ENCODE peak calls at places on chromosome 1, in eight cellular contexts. T is astrocyte, C is AG04450, N is AG09309, U is mucosa of descending colon, H is uterus, P is left ventricle myocardium inferior, W is lower lobe of right lung. R is an unnamed sample.

GRCh38 chr1:198246331-198246730 is 89.5 kb downstream of the NEK7 start:
- DNase-seq in W (no peak), H (no peak), N (no peak), P (no peak), C (no peak), U (no peak), T (peak), R (no peak)

GRCh38 chr1:218521414-218522169 is 176.5 kb downstream of the TGFB2 start:
- DNase-seq in C (no peak), N (no peak), W (peak), P (no peak), H (peak), T (no peak), U (no peak), R (peak)

GRCh38 chr1:1215881-1216605 is 2.1 kb upstream of the TNFRSF4 start:
- DNase-seq in P (no peak), U (no peak), H (no peak), T (no peak), W (no peak), N (no peak), C (no peak), R (no peak)

GRCh38 chr1:38559180-38559874 is 300.2 kb downstream of the RRAGC start:
- DNase-seq in W (peak), P (no peak), C (no peak), T (no peak), U (peak), H (no peak), N (no peak), R (peak)

GRCh38 chr1:76669624-76670023 is 197.7 kb upstream of the ST6GALNAC5 start:
- DNase-seq in T (no peak), H (no peak), P (no peak), U (no peak), C (no peak), N (no peak), W (no peak), R (no peak)

GRCh38 chr1:77888429-77889239 is at the start of gene NEXN:
- DNase-seq in U (peak), T (peak), W (peak), P (peak), C (peak), H (peak), N (no peak), R (no peak)

GRCh38 chr1:34292472-34292871 is 115.8 kb downstream of the C1orf94 start:
- DNase-seq in H (no peak), W (no peak), T (no peak), N (no peak), C (no peak), P (no peak), U (no peak), R (no peak)

GRCh38 chr1:226687476-226687875 is 51.6 kb downstream of the ITPKB start:
- DNase-seq in T (no peak), C (no peak), N (no peak), H (no peak), P (no peak), W (no peak), U (no peak), R (no peak)

GRCh38 chr1:247054992-247055415 is 23.6 kb downstream of the ZNF670 start:
- DNase-seq in P (no peak), U (no peak), N (no peak), W (no peak), T (peak), C (no peak), H (peak), R (no peak)

GRCh38 chr1:9763914-9764313 is 59.9 kb downstream of the CLSTN1 start:
- DNase-seq in W (no peak), T (no peak), U (no peak), H (no peak), N (no peak), P (no peak), C (no peak), R (no peak)

GRCh38 chr1:204426035-204426436 is 14.4 kb upstream of the PPP1R15B start:
- DNase-seq in U (no peak), N (no peak), T (peak), P (no peak), C (no peak), W (no peak), H (peak), R (no peak)

GRCh38 chr1:53074313-53075154 is 12.5 kb downstream of the PODN start:
- DNase-seq in P (no peak), H (no peak), N (no peak), C (no peak), W (peak), U (no peak), T (no peak), R (no peak)

GRCh38 chr1:223135176-223135575 is 7.9 kb downstream of the TLR5 start:
- DNase-seq in W (no peak), T (peak), C (no peak), N (peak), P (peak), U (peak), H (peak), R (no peak)

GRCh38 chr1:183887826-183888819 is 83.2 kb downstream of the RGL1 start:
- DNase-seq in C (no peak), H (no peak), T (peak), W (no peak), N (no peak), P (no peak), U (no peak), R (no peak)

GRCh38 chr1:56411484-56412180 is 167.7 kb downstream of the PLPP3 start:
- DNase-seq in C (no peak), N (peak), T (peak), P (peak), H (no peak), W (no peak), U (no peak), R (no peak)

GRCh38 chr1:220775238-220775853 is 11.4 kb upstream of the MTARC1 start:
- DNase-seq in C (no peak), T (no peak), P (no peak), N (no peak), U (peak), W (no peak), H (no peak), R (no peak)
- TF ChIP-seq CTCF in C (peak), T (peak), P (peak), N (peak), U (peak), W (peak), H (peak), R (peak)

GRCh38 chr1:12461764-12462163 is 156.2 kb downstream of the DHRS3 start:
- DNase-seq in C (no peak), W (no peak), H (no peak), T (no peak), U (no peak), N (no peak), P (no peak), R (no peak)

GRCh38 chr1:12457771-12458170 is 160.2 kb downstream of the DHRS3 start:
- DNase-seq in C (no peak), P (no peak), W (no peak), T (peak), H (peak), U (no peak), N (no peak), R (no peak)

GRCh38 chr1:12458571-12458970 is 159.4 kb downstream of the DHRS3 start:
- DNase-seq in T (no peak), W (no peak), N (no peak), U (no peak), P (no peak), H (no peak), C (no peak), R (no peak)

GRCh38 chr1:12460911-12461621 is 156.9 kb downstream of the DHRS3 start:
- DNase-seq in H (peak), C (no peak), U (peak), T (peak), P (peak), N (no peak), W (no peak), R (no peak)

DNA sequence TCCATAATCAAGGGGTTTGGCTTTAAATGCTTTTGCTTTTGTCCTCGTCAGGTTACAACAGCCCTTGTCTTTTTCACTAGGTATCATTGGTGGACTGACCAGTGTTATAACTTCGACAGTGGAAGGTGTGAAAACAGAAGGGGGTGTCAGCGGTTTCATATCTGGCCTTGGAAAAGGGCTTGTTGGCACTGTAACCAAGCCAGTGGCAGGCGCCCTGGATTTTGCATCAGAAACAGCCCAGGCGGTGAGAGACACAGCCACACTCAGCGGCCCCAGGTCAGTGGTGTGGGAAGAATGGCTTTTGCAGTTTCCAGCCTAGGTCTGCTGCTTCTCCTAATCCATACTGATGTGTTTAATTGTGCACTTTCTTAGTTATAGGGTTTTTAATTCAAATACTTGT is 157.9 kb downstream of the DHRS3 start:
- DNase-seq in T (no peak), P (peak), W (no peak), H (no peak), U (no peak), N (no peak), C (no peak), R (no peak)
- TF ChIP-seq CTCF in T (no peak), P (no peak), W (no peak), H (no peak), U (no peak), N (no peak), C (no peak), R (no peak)

GRCh38 chr1:15848143-15848928 is 829 bp downstream of the SPEN start:
- DNase-seq in W (peak), T (peak), P (peak), U (peak), H (peak), N (no peak), C (no peak), R (no peak)

GRCh38 chr1:15849775-15850449 is 2.4 kb downstream of the SPEN start:
- DNase-seq in P (peak), W (no peak), T (peak), U (peak), N (no peak), H (peak), C (no peak), R (no peak)

GRCh38 chr1:15850450-15851079 is 3.1 kb downstream of the SPEN start:
- DNase-seq in H (no peak), C (no peak), P (no peak), N (no peak), U (no peak), W (no peak), T (no peak), R (no peak)

GRCh38 chr1:15847893-15848142 is 311 bp downstream of the SPEN start:
- DNase-seq in T (no peak), W (no peak), C (no peak), H (no peak), U (no peak), P (no peak), N (no peak), R (no peak)

DNA sequence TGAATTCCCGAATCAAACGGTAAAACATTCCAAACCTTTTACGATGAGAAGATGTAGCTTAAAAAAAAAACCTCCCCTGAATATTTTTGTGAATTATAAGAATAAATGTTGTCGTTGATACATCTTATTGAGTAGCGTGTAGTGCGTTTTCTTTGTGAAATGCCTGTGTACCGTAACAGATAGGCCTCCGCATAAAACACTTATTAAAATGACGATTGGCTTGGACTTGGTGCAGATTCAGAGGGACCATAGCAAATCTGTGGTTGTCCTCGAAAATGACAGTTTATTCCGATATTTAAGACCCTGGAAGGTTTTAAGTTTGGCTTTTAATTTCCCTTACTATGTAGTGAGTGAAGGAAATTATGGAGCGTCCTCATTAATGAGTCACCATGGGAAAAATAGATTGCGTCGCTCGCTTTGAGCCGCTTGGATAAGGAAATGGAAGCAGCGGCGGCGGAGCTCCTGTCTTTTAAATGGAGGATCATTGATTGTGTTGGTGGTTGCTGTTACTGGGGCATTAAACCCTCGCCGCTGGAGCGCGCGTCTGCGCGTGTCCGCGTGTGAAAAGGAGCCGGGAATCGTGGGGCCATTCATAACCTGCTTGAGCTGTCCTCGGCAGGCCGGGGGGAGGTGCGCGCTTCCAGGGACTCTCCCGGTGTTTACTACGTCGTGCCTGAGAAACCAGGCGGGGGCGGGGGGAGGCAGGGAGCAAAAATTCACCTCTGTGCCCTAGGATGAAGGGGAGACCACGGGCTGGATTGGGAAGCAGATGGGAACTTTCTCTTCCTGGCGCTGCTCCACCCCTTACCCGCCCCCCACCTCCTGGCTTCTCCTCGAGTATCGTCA is 1.6 kb downstream of the SPEN start:
- DNase-seq in N (no peak), H (peak), C (no peak), U (peak), T (peak), P (peak), W (peak), R (no peak)
- TF ChIP-seq CTCF in N (no peak), H (no peak), C (no peak), U (no peak), T (no peak), P (no peak), W (no peak), R (no peak)

GRCh38 chr1:117339866-117340357 is 27.3 kb upstream of the MAN1A2 start:
- DNase-seq in P (no peak), C (peak), H (peak), W (no peak), N (peak), U (no peak), T (peak), R (no peak)
- TF ChIP-seq CTCF in P (no peak), C (no peak), H (no peak), W (no peak), N (no peak), U (no peak), T (peak), R (no peak)

GRCh38 chr1:195373831-195374230 is 1234.4 kb downstream of the KCNT2 start:
- DNase-seq in U (no peak), P (no peak), H (no peak), N (no peak), T (no peak), W (no peak), C (no peak), R (no peak)

GRCh38 chr1:195376190-195376589 is 1232.0 kb downstream of the KCNT2 start:
- DNase-seq in C (no peak), H (no peak), U (no peak), P (no peak), W (no peak), N (no peak), T (peak), R (no peak)
- TF ChIP-seq CTCF in C (no peak), H (no peak), U (no peak), P (no peak), W (no peak), N (no peak), T (peak), R (no peak)